ENCODE peak calls at places on chromosome 6, in four cellular contexts. One of them, this sample, is unnamed.

GRCh38 chr6:11685411-11686093 is 93.1 kb downstream of the ADTRP start:
- DNase-seq in GM12891: no peak
- DNase-seq in breast epithelium: no peak
- DNase-seq in stomach: no peak
- DNase-seq in this sample: no peak

GRCh38 chr6:81238390-81238789 is 514.1 kb downstream of the TENT5A start:
- DNase-seq in GM12891: no peak
- DNase-seq in breast epithelium: no peak
- DNase-seq in stomach: no peak
- DNase-seq in this sample: no peak

GRCh38 chr6:4930025-4930692 is 73.7 kb downstream of the RPP40 start:
- DNase-seq in GM12891: no peak
- DNase-seq in breast epithelium: no peak
- DNase-seq in stomach: no peak
- DNase-seq in this sample: no peak

GRCh38 chr6:1952726-1953360 is 292.6 kb downstream of the GMDS start:
- DNase-seq in GM12891: no peak
- DNase-seq in breast epithelium: no peak
- DNase-seq in stomach: no peak
- DNase-seq in this sample: no peak

GRCh38 chr6:169424821-169425240 is 171.2 kb upstream of the THBS2 start:
- DNase-seq in GM12891: no peak
- DNase-seq in breast epithelium: no peak
- DNase-seq in stomach: no peak
- DNase-seq in this sample: no peak

GRCh38 chr6:167714166-167714565 is 112.5 kb upstream of the AFDN start:
- DNase-seq in GM12891: no peak
- DNase-seq in breast epithelium: no peak
- DNase-seq in stomach: no peak
- DNase-seq in this sample: no peak

GRCh38 chr6:26223213-26223612 is 136.0 kb downstream of the HFE start:
- DNase-seq in GM12891: no peak
- DNase-seq in breast epithelium: no peak
- DNase-seq in stomach: no peak
- DNase-seq in this sample: no peak

GRCh38 chr6:120652506-120652905 is 681.8 kb downstream of the TBC1D32 start:
- DNase-seq in GM12891: no peak
- DNase-seq in breast epithelium: no peak
- DNase-seq in stomach: no peak
- DNase-seq in this sample: no peak

GRCh38 chr6:81621816-81622395 is 130.6 kb downstream of the TENT5A start:
- DNase-seq in GM12891: no peak
- DNase-seq in breast epithelium: no peak
- DNase-seq in stomach: no peak
- DNase-seq in this sample: no peak

GRCh38 chr6:147382945-147383554 is 125.4 kb upstream of the SAMD5 start:
- DNase-seq in GM12891: no peak
- DNase-seq in breast epithelium: no peak
- DNase-seq in stomach: no peak
- DNase-seq in this sample: no peak

GRCh38 chr6:29762781-29763214 is 39.6 kb downstream of the HLA-F start:
- DNase-seq in GM12891: no peak
- DNase-seq in breast epithelium: no peak
- DNase-seq in stomach: no peak
- DNase-seq in this sample: no peak

GRCh38 chr6:1849686-1850580 is 240.2 kb downstream of the FOXC1 start:
- DNase-seq in GM12891: no peak
- DNase-seq in breast epithelium: no peak
- DNase-seq in stomach: no peak
- DNase-seq in this sample: no peak

GRCh38 chr6:83153958-83154357 is 39.1 kb downstream of the PGM3 start:
- DNase-seq in GM12891: no peak
- DNase-seq in breast epithelium: no peak
- DNase-seq in stomach: no peak
- DNase-seq in this sample: no peak

GRCh38 chr6:144434308-144434990 is 149.3 kb downstream of the UTRN start:
- DNase-seq in GM12891: no peak
- DNase-seq in breast epithelium: no peak
- DNase-seq in stomach: no peak
- DNase-seq in this sample: no peak

GRCh38 chr6:30264731-30265130 is 51.5 kb upstream of the TRIM26 start:
- DNase-seq in GM12891: no peak
- DNase-seq in breast epithelium: no peak
- DNase-seq in stomach: no peak
- DNase-seq in this sample: no peak

GRCh38 chr6:89321571-89321970 is 6.5 kb upstream of the GABRR2 start:
- DNase-seq in GM12891: no peak
- DNase-seq in breast epithelium: no peak
- DNase-seq in stomach: no peak
- DNase-seq in this sample: no peak

GRCh38 chr6:27250955-27251671 is 3.6 kb downstream of the PRSS16 start:
- DNase-seq in GM12891: peak
- DNase-seq in breast epithelium: peak
- DNase-seq in stomach: peak
- DNase-seq in this sample: peak

GRCh38 chr6:134902074-134902861 is 47.6 kb downstream of the ALDH8A1 start:
- DNase-seq in GM12891: no peak
- DNase-seq in breast epithelium: no peak
- DNase-seq in stomach: no peak
- DNase-seq in this sample: no peak

GRCh38 chr6:31129130-31129529 is 8.9 kb upstream of the CDSN start:
- DNase-seq in GM12891: no peak
- DNase-seq in breast epithelium: no peak
- DNase-seq in stomach: no peak
- DNase-seq in this sample: no peak

GRCh38 chr6:97456070-97456469 is 173.1 kb upstream of the MMS22L start:
- DNase-seq in GM12891: no peak
- DNase-seq in breast epithelium: no peak
- DNase-seq in stomach: no peak
- DNase-seq in this sample: no peak

GRCh38 chr6:72966628-72967280 is 258.5 kb downstream of the KHDC1L start:
- DNase-seq in GM12891: no peak
- DNase-seq in breast epithelium: no peak
- DNase-seq in stomach: no peak
- DNase-seq in this sample: no peak

GRCh38 chr6:33979750-33980149 is 166.1 kb downstream of the GRM4 start:
- DNase-seq in GM12891: no peak
- DNase-seq in breast epithelium: peak
- DNase-seq in stomach: peak
- DNase-seq in this sample: peak

GRCh38 chr6:1947922-1948321 is 297.5 kb downstream of the GMDS start:
- DNase-seq in GM12891: no peak
- DNase-seq in breast epithelium: no peak
- DNase-seq in stomach: no peak
- DNase-seq in this sample: no peak

GRCh38 chr6:41976794-41977484 is 35.3 kb upstream of the CCND3 start:
- DNase-seq in GM12891: no peak
- DNase-seq in breast epithelium: no peak
- DNase-seq in stomach: no peak
- DNase-seq in this sample: no peak

GRCh38 chr6:97586344-97586743 is 303.3 kb upstream of the MMS22L start:
- DNase-seq in GM12891: no peak
- DNase-seq in breast epithelium: no peak
- DNase-seq in stomach: no peak
- DNase-seq in this sample: no peak

GRCh38 chr6:119325559-119326240 is 23.9 kb downstream of the MAN1A1 start:
- DNase-seq in GM12891: no peak
- DNase-seq in breast epithelium: no peak
- DNase-seq in stomach: no peak
- DNase-seq in this sample: no peak

GRCh38 chr6:160041608-160042007 is 72.7 kb downstream of the IGF2R start:
- DNase-seq in GM12891: no peak
- DNase-seq in breast epithelium: peak
- DNase-seq in stomach: peak
- DNase-seq in this sample: no peak

GRCh38 chr6:147441751-147442150 is 66.7 kb upstream of the SAMD5 start:
- DNase-seq in GM12891: no peak
- DNase-seq in breast epithelium: no peak
- DNase-seq in stomach: no peak
- DNase-seq in this sample: no peak

GRCh38 chr6:132286298-132287019 is 114.8 kb downstream of the MOXD1 start:
- DNase-seq in GM12891: no peak
- DNase-seq in breast epithelium: no peak
- DNase-seq in stomach: no peak
- DNase-seq in this sample: no peak

GRCh38 chr6:16683524-16684194 is 77.6 kb downstream of the ATXN1 start:
- DNase-seq in GM12891: no peak
- DNase-seq in breast epithelium: peak
- DNase-seq in stomach: no peak
- DNase-seq in this sample: no peak

GRCh38 chr6:67068781-67069180 is 1361.8 kb upstream of the EYS start:
- DNase-seq in GM12891: no peak
- DNase-seq in breast epithelium: no peak
- DNase-seq in stomach: no peak
- DNase-seq in this sample: no peak

GRCh38 chr6:3235486-3235885 is 8.0 kb upstream of the TUBB2B start:
- DNase-seq in GM12891: no peak
- DNase-seq in breast epithelium: no peak
- DNase-seq in stomach: no peak
- DNase-seq in this sample: no peak

GRCh38 chr6:125670586-125670985 is 78.8 kb upstream of the HEY2 start:
- DNase-seq in GM12891: no peak
- DNase-seq in breast epithelium: no peak
- DNase-seq in stomach: no peak
- DNase-seq in this sample: no peak

GRCh38 chr6:133820208-133820607 is 68.7 kb upstream of the TCF21 start:
- DNase-seq in GM12891: no peak
- DNase-seq in breast epithelium: no peak
- DNase-seq in stomach: no peak
- DNase-seq in this sample: no peak

GRCh38 chr6:35267446-35267845 is 7.9 kb downstream of the ZNF76 start:
- DNase-seq in GM12891: no peak
- DNase-seq in breast epithelium: no peak
- DNase-seq in stomach: no peak
- DNase-seq in this sample: no peak

GRCh38 chr6:113488812-113489685 is 368.1 kb upstream of the MARCKS start:
- DNase-seq in GM12891: no peak
- DNase-seq in breast epithelium: no peak
- DNase-seq in stomach: no peak
- DNase-seq in this sample: no peak

GRCh38 chr6:135753196-135753595 is 98.3 kb upstream of the PDE7B start:
- DNase-seq in GM12891: no peak
- DNase-seq in breast epithelium: no peak
- DNase-seq in stomach: no peak
- DNase-seq in this sample: no peak

GRCh38 chr6:137875606-137876005 is 8.5 kb downstream of the TNFAIP3 start:
- DNase-seq in GM12891: no peak
- DNase-seq in breast epithelium: no peak
- DNase-seq in stomach: no peak
- DNase-seq in this sample: no peak

GRCh38 chr6:137874204-137875001 is 7.3 kb downstream of the TNFAIP3 start:
- DNase-seq in GM12891: no peak
- DNase-seq in breast epithelium: no peak
- DNase-seq in stomach: peak
- DNase-seq in this sample: no peak

GRCh38 chr6:137871299-137871698 is 4.2 kb downstream of the TNFAIP3 start:
- DNase-seq in GM12891: no peak
- DNase-seq in breast epithelium: no peak
- DNase-seq in stomach: no peak
- DNase-seq in this sample: peak

GRCh38 chr6:137872071-137872470 is 5.0 kb downstream of the TNFAIP3 start:
- DNase-seq in GM12891: no peak
- DNase-seq in breast epithelium: no peak
- DNase-seq in stomach: no peak
- DNase-seq in this sample: no peak

GRCh38 chr6:137873273-137873762 is 6.3 kb downstream of the TNFAIP3 start:
- DNase-seq in GM12891: no peak
- DNase-seq in breast epithelium: no peak
- DNase-seq in stomach: peak
- DNase-seq in this sample: no peak
- TF ChIP-seq POLR2AphosphoS5 in GM12891: peak
- TF ChIP-seq POLR2AphosphoS5 in breast epithelium: no peak
- TF ChIP-seq POLR2AphosphoS5 in stomach: peak
- TF ChIP-seq POLR2AphosphoS5 in this sample: no peak

DNA sequence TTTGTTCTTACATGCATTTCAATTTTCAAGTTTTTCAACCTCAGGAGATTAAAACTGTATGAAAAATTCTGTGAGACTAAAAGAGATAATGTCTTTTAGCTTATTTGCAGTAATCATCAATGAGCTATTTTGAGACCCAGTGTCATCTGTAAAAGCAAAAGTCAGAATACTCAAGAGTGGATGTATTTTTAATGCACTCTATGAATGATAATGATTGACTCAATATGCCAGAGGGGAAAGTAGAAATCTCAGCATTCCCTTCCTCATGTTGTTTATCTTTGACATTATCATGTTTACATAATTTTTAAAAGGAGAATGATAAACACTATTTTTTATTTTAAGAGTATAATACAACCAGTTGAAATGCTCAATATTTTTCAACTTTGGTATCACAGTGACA is 162.1 kb downstream of the MMUT start:
- DNase-seq in GM12891: no peak
- DNase-seq in breast epithelium: no peak
- DNase-seq in stomach: no peak
- DNase-seq in this sample: no peak
- TF ChIP-seq POLR2AphosphoS5 in GM12891: no peak
- TF ChIP-seq POLR2AphosphoS5 in breast epithelium: no peak
- TF ChIP-seq POLR2AphosphoS5 in stomach: no peak
- TF ChIP-seq POLR2AphosphoS5 in this sample: no peak

DNA sequence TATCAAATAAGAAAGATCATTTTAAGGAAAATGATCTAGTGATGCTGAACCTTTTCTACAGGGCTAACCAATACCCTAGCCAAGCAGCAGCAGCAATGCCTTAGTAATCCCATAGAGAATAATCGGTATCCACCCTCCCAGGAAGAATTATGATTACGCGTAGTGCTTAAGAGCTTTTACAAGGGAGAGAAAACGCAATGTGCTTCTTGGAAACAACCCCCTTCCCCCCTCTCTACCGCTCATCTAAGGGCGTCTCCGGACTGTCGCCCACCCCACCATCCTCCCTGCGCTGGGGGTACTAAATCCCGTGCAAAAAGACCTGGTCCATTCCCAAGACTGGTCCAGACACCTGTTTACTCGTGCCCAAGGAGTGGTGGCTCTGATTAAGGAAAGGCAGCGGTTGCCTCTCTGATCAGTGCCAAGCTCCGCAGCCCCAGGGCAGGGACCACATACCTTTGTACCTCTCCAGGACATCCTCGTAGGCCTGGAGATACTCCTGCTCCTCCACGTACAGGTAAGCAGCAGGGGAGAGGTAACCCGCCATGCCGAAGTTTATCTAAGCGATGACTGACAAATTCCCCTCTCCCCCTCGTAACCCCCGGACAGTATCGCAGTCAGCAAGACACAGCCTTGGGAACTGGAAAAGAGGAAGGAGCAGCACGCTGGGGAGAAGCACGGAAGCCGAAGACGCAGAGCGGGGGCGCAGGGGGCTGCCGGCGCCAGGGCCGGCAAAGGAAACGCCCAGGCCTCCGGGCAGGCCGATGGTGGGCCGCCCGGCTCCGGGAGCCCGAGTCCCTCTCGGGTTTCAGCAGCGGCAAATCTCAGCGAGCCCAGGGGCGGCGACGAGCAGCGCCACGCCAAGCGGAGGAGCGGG is 112.1 kb upstream of the BEND6 start:
- DNase-seq in GM12891: peak
- DNase-seq in breast epithelium: no peak
- DNase-seq in stomach: no peak
- DNase-seq in this sample: peak
- TF ChIP-seq POLR2AphosphoS5 in GM12891: no peak
- TF ChIP-seq POLR2AphosphoS5 in breast epithelium: no peak
- TF ChIP-seq POLR2AphosphoS5 in stomach: no peak
- TF ChIP-seq POLR2AphosphoS5 in this sample: peak

GRCh38 chr6:79784013-79784753 is 153.1 kb downstream of the SH3BGRL2 start:
- DNase-seq in GM12891: no peak
- DNase-seq in breast epithelium: no peak
- DNase-seq in stomach: no peak
- DNase-seq in this sample: no peak
- TF ChIP-seq POLR2AphosphoS5 in GM12891: no peak
- TF ChIP-seq POLR2AphosphoS5 in breast epithelium: no peak
- TF ChIP-seq POLR2AphosphoS5 in stomach: no peak
- TF ChIP-seq POLR2AphosphoS5 in this sample: no peak